ENCODE peak calls at places on chromosomes 12 and 14, in six cellular contexts. L, G, K, V, P and I are unnamed samples.

GRCh38 chr14:68979021-68979721 is at the start of gene ACTN1:
- DNase-seq in L (peak), G (peak), K (peak), V (peak), P (peak), I (peak)

GRCh38 chr12:26940820-26941219 is 2.5 kb downstream of the FGFR1OP2 start:
- DNase-seq in L (no peak), G (no peak), K (no peak), V (no peak), P (no peak), I (no peak)

GRCh38 chr12:52179396-52179973 is 12.3 kb downstream of the KRT80 start:
- DNase-seq in L (no peak), G (no peak), K (no peak), V (no peak), P (no peak), I (no peak)

GRCh38 chr12:11773889-11774677 is 124.6 kb downstream of the ETV6 start:
- DNase-seq in L (no peak), G (no peak), K (no peak), V (no peak), P (no peak), I (no peak)

GRCh38 chr12:27331927-27332324 is 710 bp upstream of the BMAL2 start:
- DNase-seq in L (no peak), G (no peak), K (no peak), V (no peak), P (no peak), I (no peak)

GRCh38 chr14:77024171-77024627 is 4.3 kb downstream of the IRF2BPL start:
- DNase-seq in L (no peak), G (no peak), K (no peak), V (no peak), P (peak), I (no peak)

GRCh38 chr12:91567100-91567485 is 384.5 kb upstream of the DCN start:
- DNase-seq in L (no peak), G (no peak), K (no peak), V (no peak), P (no peak), I (no peak)

GRCh38 chr12:288687-289086 is 26.1 kb upstream of the SLC6A13 start:
- DNase-seq in L (no peak), G (no peak), K (peak), V (peak), P (no peak), I (no peak)

GRCh38 chr12:42262271-42262670 is 24.2 kb upstream of the YAF2 start:
- DNase-seq in L (no peak), G (no peak), K (no peak), V (no peak), P (no peak), I (no peak)

GRCh38 chr14:79543966-79544365 is 667.3 kb downstream of the DIO2 start:
- DNase-seq in L (no peak), G (no peak), K (peak), V (no peak), P (no peak), I (no peak)

GRCh38 chr12:24903305-24904088 is 45.4 kb downstream of the BCAT1 start:
- DNase-seq in L (no peak), G (no peak), K (no peak), V (no peak), P (no peak), I (no peak)

GRCh38 chr14:90087433-90087832 is 25.6 kb downstream of the KCNK13 start:
- DNase-seq in L (peak), G (peak), K (no peak), V (no peak), P (no peak), I (peak)

GRCh38 chr12:27969011-27969900 is 3.3 kb downstream of the PTHLH start:
- DNase-seq in L (no peak), G (peak), K (peak), V (no peak), P (no peak), I (no peak)

GRCh38 chr14:68788275-68789001 is 4.4 kb downstream of the ZFP36L1 start:
- DNase-seq in L (no peak), G (no peak), K (no peak), V (no peak), P (no peak), I (no peak)

GRCh38 chr12:77924703-77925102 is 94.0 kb downstream of the NAV3 start:
- DNase-seq in L (no peak), G (no peak), K (no peak), V (no peak), P (no peak), I (no peak)

GRCh38 chr12:16088421-16088820 is 177.3 kb downstream of the DERA start:
- DNase-seq in L (no peak), G (no peak), K (no peak), V (no peak), P (no peak), I (no peak)

GRCh38 chr12:109450980-109451379 is 26.1 kb downstream of the KCTD10 start:
- DNase-seq in L (no peak), G (no peak), K (no peak), V (no peak), P (no peak), I (no peak)

GRCh38 chr12:108367436-108367835 is 28.3 kb upstream of the CMKLR1 start:
- DNase-seq in L (no peak), G (peak), K (no peak), V (no peak), P (no peak), I (no peak)

GRCh38 chr14:24565766-24566165 is 10.3 kb downstream of the CTSG start:
- DNase-seq in L (no peak), G (no peak), K (no peak), V (no peak), P (no peak), I (no peak)

GRCh38 chr12:1083888-1084262 is 92.9 kb downstream of the ERC1 start:
- DNase-seq in L (no peak), G (no peak), K (no peak), V (no peak), P (no peak), I (no peak)

GRCh38 chr14:90795744-90796143 is 20.5 kb downstream of the TTC7B start:
- DNase-seq in L (no peak), G (no peak), K (no peak), V (no peak), P (no peak), I (no peak)

GRCh38 chr12:1544991-1545700 is 49.2 kb downstream of the FBXL14 start:
- DNase-seq in L (no peak), G (no peak), K (no peak), V (no peak), P (no peak), I (no peak)

GRCh38 chr14:89137514-89138163 is 279.4 kb downstream of the FOXN3 start:
- DNase-seq in L (no peak), G (peak), K (peak), V (peak), P (no peak), I (no peak)

GRCh38 chr14:61561657-61562276 is 133.5 kb upstream of the HIF1A start:
- DNase-seq in L (no peak), G (peak), K (peak), V (peak), P (peak), I (no peak)

GRCh38 chr14:65210118-65210826 is 108.0 kb upstream of the MAX start:
- DNase-seq in L (no peak), G (no peak), K (no peak), V (no peak), P (no peak), I (no peak)

GRCh38 chr12:116339800-116340371 is 62.4 kb upstream of the MED13L start:
- DNase-seq in L (no peak), G (no peak), K (no peak), V (no peak), P (no peak), I (no peak)

GRCh38 chr12:5912437-5913334 is 32.4 kb downstream of the ANO2 start:
- DNase-seq in L (no peak), G (no peak), K (no peak), V (no peak), P (no peak), I (peak)

GRCh38 chr14:22630486-22630885 is 13.7 kb downstream of the OR6J1 start:
- DNase-seq in L (no peak), G (no peak), K (no peak), V (no peak), P (no peak), I (no peak)

GRCh38 chr12:131929530-131930456 is 717 bp downstream of the PUS1 start:
- DNase-seq in L (no peak), G (no peak), K (peak), V (no peak), P (no peak), I (no peak)

GRCh38 chr14:50344831-50345563 is 32.9 kb downstream of the DMAC2L start:
- DNase-seq in L (no peak), G (no peak), K (no peak), V (no peak), P (no peak), I (no peak)

GRCh38 chr14:58430156-58430555 is 2.6 kb downstream of the KIAA0586 start:
- DNase-seq in L (no peak), G (no peak), K (no peak), V (no peak), P (no peak), I (no peak)

GRCh38 chr12:114096461-114096860 is 130.3 kb upstream of the RBM19 start:
- DNase-seq in L (no peak), G (no peak), K (no peak), V (no peak), P (no peak), I (no peak)

GRCh38 chr14:95362180-95362494 is 42.4 kb upstream of the CLMN start:
- DNase-seq in L (no peak), G (no peak), K (no peak), V (no peak), P (no peak), I (no peak)

GRCh38 chr14:32567543-32568384 is 238.7 kb downstream of the AKAP6 start:
- DNase-seq in L (no peak), G (no peak), K (no peak), V (no peak), P (no peak), I (no peak)

GRCh38 chr12:91877461-91878230 is 268.0 kb downstream of the BTG1 start:
- DNase-seq in L (no peak), G (no peak), K (no peak), V (no peak), P (no peak), I (no peak)

GRCh38 chr14:24411468-24412454 is 13.0 kb downstream of the NYNRIN start:
- DNase-seq in L (no peak), G (no peak), K (peak), V (peak), P (no peak), I (no peak)

GRCh38 chr12:54627304-54627703 is 7.4 kb downstream of the LACRT start:
- DNase-seq in L (no peak), G (no peak), K (no peak), V (no peak), P (no peak), I (no peak)

GRCh38 chr12:120540445-120540844 is 6.3 kb downstream of the RNF10 start:
- DNase-seq in L (no peak), G (no peak), K (no peak), V (no peak), P (no peak), I (no peak)

GRCh38 chr12:23099104-23099503 is 474.1 kb downstream of the ETNK1 start:
- DNase-seq in L (no peak), G (no peak), K (no peak), V (no peak), P (no peak), I (no peak)

GRCh38 chr12:59843260-59843843 is 247.5 kb downstream of the SLC16A7 start:
- DNase-seq in L (no peak), G (no peak), K (no peak), V (no peak), P (no peak), I (no peak)

GRCh38 chr12:63935361-63935760 is 90.9 kb downstream of the SRGAP1 start:
- DNase-seq in L (no peak), G (no peak), K (no peak), V (no peak), P (no peak), I (no peak)

GRCh38 chr12:63928305-63928704 is 83.8 kb downstream of the SRGAP1 start:
- DNase-seq in L (no peak), G (no peak), K (no peak), V (no peak), P (no peak), I (no peak)

GRCh38 chr12:63930971-63931370 is 86.5 kb downstream of the SRGAP1 start:
- DNase-seq in L (no peak), G (no peak), K (no peak), V (no peak), P (no peak), I (no peak)

GRCh38 chr12:63929426-63929825 is 84.9 kb downstream of the SRGAP1 start:
- DNase-seq in L (no peak), G (no peak), K (no peak), V (no peak), P (no peak), I (no peak)

DNA sequence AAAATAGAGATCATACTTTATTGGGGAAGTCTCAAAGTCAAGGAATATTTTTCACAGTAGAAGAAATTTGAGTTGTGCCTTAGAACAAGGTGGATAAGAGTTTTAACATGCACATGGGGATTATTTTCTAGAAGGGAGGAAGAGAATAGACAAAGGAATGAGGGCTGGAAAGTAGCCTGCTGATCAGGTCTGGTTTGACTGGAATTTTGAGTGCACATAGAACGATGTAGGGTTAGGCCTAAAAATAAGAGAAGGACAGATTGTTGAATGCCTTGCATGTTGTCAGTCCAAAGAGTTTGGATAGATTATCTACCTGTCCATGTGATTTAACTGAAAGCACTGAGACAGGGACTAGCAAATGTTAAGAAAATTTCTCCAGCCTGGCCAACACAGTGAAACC is 87.2 kb downstream of the SRGAP1 start:
- DNase-seq in L (no peak), G (no peak), K (no peak), V (no peak), P (no peak), I (no peak)
- TF ChIP-seq EP300 in L (no peak), G (no peak), K (no peak), V (no peak), P (no peak), I (no peak)

GRCh38 chr12:110468212-110469048 is at the start of the genes FAM216A and GPN3:
- DNase-seq in L (peak), G (peak), K (peak), V (peak), P (peak), I (peak)
- TF ChIP-seq EP300 in L (peak), G (peak), K (no peak), V (no peak), P (no peak), I (no peak)

GRCh38 chr12:79934309-79935020 is 432 bp downstream of the PPP1R12A start:
- DNase-seq in L (peak), G (peak), K (peak), V (peak), P (peak), I (peak)
- TF ChIP-seq EP300 in L (no peak), G (no peak), K (no peak), V (no peak), P (no peak), I (no peak)

DNA sequence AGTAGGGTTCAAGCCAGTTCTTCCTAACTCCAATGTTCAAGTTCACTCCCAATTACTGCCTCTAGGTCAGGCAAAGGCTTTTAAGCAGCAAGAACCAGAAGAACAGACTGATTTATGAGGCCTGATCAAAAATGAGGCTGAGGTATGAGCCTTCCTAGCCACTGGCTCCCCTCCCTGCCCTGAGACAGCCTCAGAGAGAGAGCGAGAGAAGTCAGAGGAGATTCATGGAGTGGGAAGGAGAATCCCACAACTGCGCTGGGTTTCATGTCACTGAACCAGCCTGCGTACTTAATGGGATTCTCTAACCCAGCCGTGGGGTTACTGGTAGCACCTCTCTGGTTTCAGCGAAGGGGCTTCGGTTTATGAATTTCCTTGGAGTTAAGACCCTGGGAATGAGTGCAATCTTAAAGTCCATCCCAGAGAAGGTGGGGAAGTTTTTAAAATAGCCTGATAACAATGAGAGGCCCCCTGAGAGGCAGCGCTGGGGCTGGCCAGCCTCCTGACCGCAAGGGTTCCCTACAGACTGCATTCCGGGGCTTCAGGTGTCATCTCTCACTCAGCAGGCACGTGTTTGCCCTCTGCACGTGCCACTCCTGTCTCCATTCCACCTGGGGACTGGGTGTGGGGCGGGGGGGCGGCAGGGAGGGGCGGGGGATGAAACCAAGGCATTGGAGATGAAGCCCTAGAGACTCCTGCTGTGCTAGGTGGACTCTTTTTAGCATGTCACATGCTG is 6.1 kb upstream of the GPRC5A start:
- DNase-seq in L (no peak), G (no peak), K (no peak), V (no peak), P (no peak), I (no peak)
- TF ChIP-seq EP300 in L (no peak), G (no peak), K (no peak), V (no peak), P (no peak), I (no peak)

GRCh38 chr14:104398656-104399055 is 180.9 kb upstream of the C14orf180 start:
- DNase-seq in L (no peak), G (no peak), K (no peak), V (no peak), P (no peak), I (peak)
- TF ChIP-seq EP300 in L (no peak), G (no peak), K (no peak), V (no peak), P (no peak), I (no peak)

GRCh38 chr14:101715209-101716076 is 46.1 kb upstream of the PPP2R5C start:
- DNase-seq in L (no peak), G (peak), K (no peak), V (peak), P (no peak), I (peak)

GRCh38 chr14:101714394-101714793 is 47.1 kb upstream of the PPP2R5C start:
- DNase-seq in L (no peak), G (no peak), K (no peak), V (no peak), P (no peak), I (peak)

GRCh38 chr14:101716077-101716950 is 45.2 kb upstream of the PPP2R5C start:
- DNase-seq in L (no peak), G (peak), K (no peak), V (peak), P (no peak), I (peak)

GRCh38 chr14:101711041-101711861 is 50.3 kb upstream of the PPP2R5C start:
- DNase-seq in L (no peak), G (peak), K (no peak), V (peak), P (no peak), I (peak)

DNA sequence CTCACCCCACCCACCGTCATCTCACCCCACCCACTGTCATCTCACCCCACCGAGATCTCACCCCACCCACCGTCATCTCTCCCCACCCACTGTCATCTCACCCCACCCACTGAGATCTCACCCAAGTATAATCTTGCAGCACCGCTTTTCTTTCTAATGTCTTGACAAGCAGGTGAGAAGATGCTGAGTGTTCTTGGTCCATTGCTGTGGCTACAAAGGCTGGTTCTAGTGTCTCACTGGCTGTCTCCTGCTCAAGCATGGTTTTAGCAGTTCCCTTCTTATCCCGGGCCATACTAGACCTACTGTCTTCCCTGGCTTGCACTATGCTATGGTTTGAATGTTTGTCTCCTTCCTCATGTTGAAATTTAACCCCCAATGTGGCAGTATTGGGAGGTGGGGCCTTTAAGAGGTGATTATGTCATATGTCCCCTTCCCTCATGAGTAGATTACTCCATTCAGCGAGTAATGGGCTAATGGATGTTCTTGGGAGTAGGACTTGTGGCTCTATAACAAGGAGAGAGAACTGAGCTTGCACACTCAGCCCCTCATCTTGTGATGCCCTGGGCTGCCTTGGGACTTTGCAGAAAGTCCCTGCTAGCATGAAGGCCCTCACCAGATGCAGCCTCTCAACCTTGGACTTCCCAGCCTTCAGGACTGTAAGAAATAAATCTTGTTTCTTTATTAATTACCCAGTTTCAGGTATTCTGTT is 47.7 kb upstream of the PPP2R5C start:
- DNase-seq in L (no peak), G (peak), K (no peak), V (no peak), P (no peak), I (peak)
- TF ChIP-seq EP300 in L (no peak), G (no peak), K (no peak), V (no peak), P (no peak), I (no peak)

GRCh38 chr12:125330645-125331341 is 265.6 kb downstream of the AACS start:
- DNase-seq in L (peak), G (peak), K (peak), V (peak), P (peak), I (no peak)
- TF ChIP-seq EP300 in L (no peak), G (no peak), K (no peak), V (no peak), P (no peak), I (no peak)